ENCODE peak calls at places on chromosomes 5 and 9, in nine cellular contexts. K is smooth muscle cell of the brain vasculature; F is fibroblast of mammary gland; G is NCI-H2081; N is effector memory CD8-positive, alpha-beta T cell; X is NCI-H69; I is left lung; O is cardiac fibroblast; C is hypothalamus. P is an unnamed sample.

GRCh38 chr9:4678679-4679267 is 596 bp upstream of the CDC37L1 start:
- DNase-seq in K (no peak), F (peak; percentile 47), G (peak; percentile 46), N (no peak), X (peak; percentile 68), I (no peak), O (peak; percentile 54), C (no peak), P (peak; percentile 45)

GRCh38 chr5:74627511-74628120 is 12.9 kb downstream of the ENC1 start:
- DNase-seq in K (no peak), F (no peak), G (no peak), N (no peak), X (no peak), I (no peak), O (no peak), C (no peak), P (no peak)

GRCh38 chr5:180809403-180810209 is 7.0 kb upstream of the MGAT1 start:
- DNase-seq in K (peak; percentile 79), F (peak; percentile 89), G (peak; percentile 78), N (peak; percentile 89), X (peak; percentile 91), I (peak; percentile 89), O (peak; percentile 94), C (peak; percentile 72), P (peak; percentile 94)

GRCh38 chr9:87080512-87081225 is 133.4 kb upstream of the GAS1 start:
- DNase-seq in K (peak; percentile 7), F (peak; percentile 54), G (no peak), N (no peak), X (no peak), I (no peak), O (peak; percentile 90), C (no peak), P (peak; percentile 11)

GRCh38 chr5:94524841-94525697 is 93.3 kb downstream of the KIAA0825 start:
- DNase-seq in K (peak; percentile 3), F (peak; percentile 51), G (peak; percentile 5), N (peak; percentile 16), X (peak; percentile 81), I (no peak), O (peak; percentile 60), C (no peak), P (peak; percentile 48)

GRCh38 chr9:19151425-19152159 is 24.3 kb upstream of the PLIN2 start:
- DNase-seq in K (no peak), F (no peak), G (no peak), N (no peak), X (no peak), I (no peak), O (no peak), C (no peak), P (no peak)

GRCh38 chr5:153555420-153556114 is 65.1 kb downstream of the GRIA1 start:
- DNase-seq in K (no peak), F (no peak), G (no peak), N (no peak), X (no peak), I (no peak), O (no peak), C (no peak), P (no peak)

GRCh38 chr5:150009671-150010387 is 9.3 kb downstream of the HMGXB3 start:
- DNase-seq in K (no peak), F (peak; percentile 77), G (no peak), N (no peak), X (no peak), I (no peak), O (peak; percentile 35), C (no peak), P (peak; percentile 72)

GRCh38 chr9:86020731-86021130 is 78.6 kb downstream of the GOLM1 start:
- DNase-seq in K (no peak), F (no peak), G (no peak), N (no peak), X (no peak), I (no peak), O (no peak), C (no peak), P (no peak)

GRCh38 chr5:72355706-72356299 is 35.6 kb downstream of the PTCD2 start:
- DNase-seq in K (no peak), F (peak; percentile 38), G (peak; percentile 8), N (no peak), X (peak; percentile 56), I (no peak), O (peak; percentile 64), C (peak; percentile 26), P (peak; percentile 69)

GRCh38 chr9:124506433-124506832 is 766 bp downstream of the NR5A1 start:
- DNase-seq in K (no peak), F (no peak), G (no peak), N (no peak), X (no peak), I (no peak), O (no peak), C (no peak), P (no peak)

GRCh38 chr5:96187309-96188027 is 225.8 kb upstream of the ELL2 start:
- DNase-seq in K (no peak), F (no peak), G (no peak), N (no peak), X (no peak), I (no peak), O (no peak), C (no peak), P (no peak)

GRCh38 chr9:76302947-76303550 is 91.2 kb downstream of the RFK start:
- DNase-seq in K (no peak), F (peak; percentile 67), G (peak; percentile 64), N (no peak), X (peak; percentile 80), I (no peak), O (peak; percentile 77), C (no peak), P (peak; percentile 59)

GRCh38 chr9:81826541-81826906 is 101.7 kb upstream of the SPATA31D4 start:
- DNase-seq in K (no peak), F (peak; percentile 66), G (peak; percentile 78), N (no peak), X (peak; percentile 89), I (peak; percentile 43), O (peak; percentile 97), C (peak; percentile 96), P (no peak)

GRCh38 chr9:75087279-75087823 is 604 bp downstream of the NMRK1 start:
- DNase-seq in K (no peak), F (peak; percentile 49), G (peak; percentile 36), N (peak; percentile 49), X (peak; percentile 58), I (peak; percentile 54), O (peak; percentile 69), C (no peak), P (peak; percentile 70)

GRCh38 chr5:97943036-97943435 is 760.0 kb upstream of the RIOK2 start:
- DNase-seq in K (no peak), F (no peak), G (no peak), N (no peak), X (no peak), I (no peak), O (no peak), C (no peak), P (no peak)

GRCh38 chr9:130830199-130830598 is 4.9 kb upstream of the ABL1 start:
- DNase-seq in K (no peak), F (no peak), G (peak; percentile 16), N (no peak), X (no peak), I (no peak), O (no peak), C (no peak), P (no peak)

GRCh38 chr9:100674419-100675122 is 96.7 kb downstream of the CAVIN4 start:
- DNase-seq in K (no peak), F (no peak), G (no peak), N (no peak), X (no peak), I (no peak), O (no peak), C (no peak), P (no peak)

GRCh38 chr5:5941486-5941885 is 436.9 kb downstream of the MED10 start:
- DNase-seq in K (no peak), F (no peak), G (no peak), N (no peak), X (no peak), I (no peak), O (no peak), C (no peak), P (no peak)

GRCh38 chr5:112551437-112552018 is 132.5 kb upstream of the EPB41L4A start:
- DNase-seq in K (peak; percentile 28), F (peak; percentile 73), G (peak; percentile 59), N (peak; percentile 35), X (peak; percentile 77), I (no peak), O (peak; percentile 81), C (peak; percentile 23), P (peak; percentile 67)

GRCh38 chr5:57684299-57684702 is 201.7 kb upstream of the ACTBL2 start:
- DNase-seq in K (no peak), F (no peak), G (no peak), N (no peak), X (peak; percentile 6), I (no peak), O (no peak), C (no peak), P (no peak)

GRCh38 chr9:37324691-37325490 is 97.6 kb upstream of the GRHPR start:
- DNase-seq in K (no peak), F (no peak), G (peak; percentile 26), N (no peak), X (peak; percentile 84), I (no peak), O (no peak), C (peak; percentile 2), P (no peak)

GRCh38 chr5:123180178-123180577 is 91.1 kb downstream of the PRDM6 start:
- DNase-seq in K (no peak), F (no peak), G (no peak), N (no peak), X (no peak), I (no peak), O (no peak), C (no peak), P (no peak)

GRCh38 chr5:174734571-174735497 is 10.5 kb downstream of the MSX2 start:
- DNase-seq in K (no peak), F (no peak), G (no peak), N (no peak), X (peak; percentile 78), I (no peak), O (no peak), C (no peak), P (no peak)

GRCh38 chr5:137888875-137889759 is at the start of gene PKD2L2:
- DNase-seq in K (peak; percentile 57), F (peak; percentile 86), G (peak; percentile 91), N (peak; percentile 74), X (peak; percentile 93), I (peak; percentile 86), O (peak; percentile 92), C (peak; percentile 63), P (peak; percentile 84)

GRCh38 chr5:140632366-140633080 is 452 bp downstream of the CD14 start:
- DNase-seq in K (no peak), F (peak; percentile 51), G (no peak), N (peak; percentile 30), X (peak; percentile 84), I (peak; percentile 71), O (peak; percentile 77), C (no peak), P (peak; percentile 52)

GRCh38 chr9:128689293-128689770 is 310 bp downstream of the SET start:
- DNase-seq in K (no peak), F (no peak), G (no peak), N (no peak), X (peak; percentile 89), I (peak; percentile 60), O (peak; percentile 64), C (peak; percentile 33), P (no peak)

GRCh38 chr5:2191972-2192371 is 309.2 kb upstream of the IRX4 start:
- DNase-seq in K (no peak), F (no peak), G (no peak), N (no peak), X (no peak), I (no peak), O (no peak), C (no peak), P (no peak)

GRCh38 chr5:157025093-157025698 is 33.7 kb downstream of the HAVCR1 start:
- DNase-seq in K (no peak), F (no peak), G (no peak), N (peak; percentile 70), X (no peak), I (no peak), O (no peak), C (no peak), P (no peak)

GRCh38 chr5:132446621-132447020 is 44.0 kb downstream of the IRF1 start:
- DNase-seq in K (no peak), F (peak; percentile 83), G (peak; percentile 4), N (no peak), X (peak; percentile 23), I (peak; percentile 56), O (peak; percentile 94), C (peak; percentile 48), P (peak; percentile 90)

GRCh38 chr9:123941535-123942070 is 11.7 kb upstream of the DENND1A start:
- DNase-seq in K (no peak), F (no peak), G (no peak), N (no peak), X (no peak), I (no peak), O (no peak), C (no peak), P (no peak)